ENCODE peak calls at places on chromosomes 12 and 14, in five cellular contexts. Z is heart right ventricle, I is mesenchymal stem cell, W is IMR-90, F is cardiac muscle cell. E is an unnamed sample.
A peak's percentile ranks its signal among the peaks of the same experiment; 100 is the strongest.

GRCh38 chr14:84129028-84129427 is 1400.9 kb upstream of the FLRT2 start:
- DNase-seq in Z (no peak), I (no peak), W (no peak), F (no peak), E (no peak)

GRCh38 chr12:118061011-118061875 is at the start of gene WSB2:
- DNase-seq in Z (peak; percentile 84), I (peak; percentile 57), W (peak; percentile 50), F (peak; percentile 74), E (peak; percentile 41)

GRCh38 chr12:111435661-111436201 is 30.0 kb downstream of the SH2B3 start:
- DNase-seq in Z (no peak), I (no peak), W (no peak), F (no peak), E (no peak)

GRCh38 chr12:96322720-96323119 is 77.5 kb downstream of the CDK17 start:
- DNase-seq in Z (no peak), I (no peak), W (no peak), F (no peak), E (no peak)

GRCh38 chr12:93676408-93677194 is 574 bp upstream of the CRADD start:
- DNase-seq in Z (no peak), I (no peak), W (no peak), F (no peak), E (no peak)

GRCh38 chr12:96985515-96986362 is 78.7 kb downstream of the NEDD1 start:
- DNase-seq in Z (peak; percentile 14), I (no peak), W (no peak), F (peak; percentile 17), E (peak; percentile 62)

GRCh38 chr12:40505327-40505726 is 186.9 kb upstream of the CNTN1 start:
- DNase-seq in Z (no peak), I (no peak), W (no peak), F (no peak), E (no peak)

GRCh38 chr12:89951694-89952060 is 243.0 kb upstream of the ATP2B1 start:
- DNase-seq in Z (no peak), I (no peak), W (no peak), F (no peak), E (peak; percentile 88)

GRCh38 chr14:104604461-104605449 is at the start of gene TMEM179:
- DNase-seq in Z (no peak), I (peak; percentile 9), W (peak; percentile 4), F (peak; percentile 32), E (peak; percentile 16)

GRCh38 chr14:50383618-50384225 is 13.0 kb downstream of the CDKL1 start:
- DNase-seq in Z (no peak), I (peak; percentile 49), W (no peak), F (peak; percentile 22), E (no peak)

GRCh38 chr14:57837267-57837666 is 28.6 kb downstream of the SLC35F4 start:
- DNase-seq in Z (no peak), I (no peak), W (no peak), F (no peak), E (no peak)

GRCh38 chr12:29782821-29783772 is 645 bp downstream of the TMTC1 start:
- DNase-seq in Z (peak; percentile 59), I (peak; percentile 69), W (peak; percentile 31), F (peak; percentile 63), E (peak; percentile 14)

GRCh38 chr12:64522807-64523206 is 70.9 kb downstream of the TBK1 start:
- DNase-seq in Z (no peak), I (no peak), W (peak; percentile 22), F (peak; percentile 11), E (no peak)

GRCh38 chr12:107891967-107892366 is 117.5 kb downstream of the ASCL4 start:
- DNase-seq in Z (no peak), I (peak; percentile 1), W (peak; percentile 4), F (peak; percentile 20), E (peak; percentile 43)

GRCh38 chr12:78981-79380 is 12.4 kb downstream of the IQSEC3 start:
- DNase-seq in Z (no peak), I (no peak), W (no peak), F (no peak), E (no peak)

GRCh38 chr12:12983420-12984035 is 16.5 kb downstream of the HEBP1 start:
- DNase-seq in Z (no peak), I (peak; percentile 73), W (peak; percentile 69), F (peak; percentile 78), E (peak; percentile 63)

GRCh38 chr14:99602054-99602787 is 1.8 kb downstream of the CCDC85C start:
- DNase-seq in Z (no peak), I (no peak), W (peak; percentile 37), F (no peak), E (peak; percentile 47)

GRCh38 chr12:1197264-1198018 is 206.4 kb downstream of the ERC1 start:
- DNase-seq in Z (no peak), I (peak; percentile 14), W (peak; percentile 57), F (no peak), E (peak; percentile 49)

GRCh38 chr12:79191391-79191790 is 326.8 kb downstream of the SYT1 start:
- DNase-seq in Z (no peak), I (no peak), W (no peak), F (no peak), E (no peak)

GRCh38 chr12:67649165-67650126 is 901 bp downstream of the DYRK2 start:
- DNase-seq in Z (peak; percentile 57), I (no peak), W (no peak), F (no peak), E (peak; percentile 24)

GRCh38 chr14:35050652-35051051 is 4.6 kb downstream of the FAM177A1 start:
- DNase-seq in Z (no peak), I (peak; percentile 60), W (peak; percentile 72), F (peak; percentile 72), E (peak; percentile 75)

GRCh38 chr12:128531153-128531552 is 264.2 kb downstream of the TMEM132C start:
- DNase-seq in Z (no peak), I (no peak), W (no peak), F (no peak), E (no peak)

GRCh38 chr12:57631566-57632368 is 1.2 kb downstream of the B4GALNT1 start:
- DNase-seq in Z (no peak), I (peak; percentile 19), W (no peak), F (no peak), E (no peak)

DNA sequence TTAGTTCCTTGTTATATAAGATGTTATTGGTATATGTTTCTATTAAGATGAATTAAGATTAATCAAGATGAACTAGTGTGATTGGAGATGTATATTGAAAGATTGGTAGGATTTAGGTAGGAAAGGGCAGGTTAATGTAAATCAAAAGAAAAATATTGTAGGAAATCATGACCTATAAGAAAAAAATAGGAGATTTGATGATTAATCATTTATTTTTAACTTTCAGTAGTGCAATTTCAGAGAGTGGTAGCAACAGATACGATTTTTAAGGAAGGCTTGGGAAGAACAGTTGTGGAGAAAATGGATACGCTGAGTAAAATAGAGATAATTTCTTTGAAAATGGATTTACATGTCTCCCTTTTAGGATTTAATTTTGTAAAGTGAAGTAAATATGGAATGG is 73.7 kb downstream of the MON2 start:
- DNase-seq in Z (no peak), I (no peak), W (no peak), F (no peak), E (no peak)
- H3K27me3 ChIP-seq in Z (no peaks in the 10 kb centered on the region), I (no peaks in the 10 kb centered on the region), W (no peaks in the 10 kb centered on the region), F (no peaks in the 10 kb centered on the region), E (no peaks in the 10 kb centered on the region)

DNA sequence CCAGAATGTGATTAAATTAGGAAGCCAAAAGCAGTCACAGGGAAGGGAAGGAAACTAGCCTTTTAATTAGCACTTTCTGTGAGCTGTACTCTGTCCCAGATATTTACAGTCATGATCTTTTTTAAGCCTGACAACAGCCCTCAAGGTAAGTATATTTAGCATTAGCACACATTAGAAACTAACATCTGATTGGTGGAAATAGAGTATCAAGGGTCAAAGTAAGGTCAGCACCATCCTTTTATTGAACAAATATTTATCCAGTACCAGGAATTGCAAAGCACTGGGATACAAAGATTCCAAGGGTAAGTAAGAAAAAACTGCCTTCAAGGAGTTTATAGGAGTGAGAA is 28.2 kb downstream of the RPGRIP1 start:
- DNase-seq in Z (no peak), I (no peak), W (no peak), F (no peak), E (peak; percentile 12)
- H3K27me3 ChIP-seq in Z (no peaks in the 10 kb centered on the region), I (no peaks in the 10 kb centered on the region), W (peaks cover 32% of the 10 kb centered on the region), F (no peaks in the 10 kb centered on the region), E (no peaks in the 10 kb centered on the region)

GRCh38 chr12:85985996-85986395 is 111.9 kb downstream of the NTS start:
- DNase-seq in Z (no peak), I (no peak), W (no peak), F (no peak), E (peak; percentile 44)
- H3K27me3 ChIP-seq in Z (no peaks in the 10 kb centered on the region), I (no peaks in the 10 kb centered on the region), W (no peaks in the 10 kb centered on the region), F (no peaks in the 10 kb centered on the region), E (no peaks in the 10 kb centered on the region)

DNA sequence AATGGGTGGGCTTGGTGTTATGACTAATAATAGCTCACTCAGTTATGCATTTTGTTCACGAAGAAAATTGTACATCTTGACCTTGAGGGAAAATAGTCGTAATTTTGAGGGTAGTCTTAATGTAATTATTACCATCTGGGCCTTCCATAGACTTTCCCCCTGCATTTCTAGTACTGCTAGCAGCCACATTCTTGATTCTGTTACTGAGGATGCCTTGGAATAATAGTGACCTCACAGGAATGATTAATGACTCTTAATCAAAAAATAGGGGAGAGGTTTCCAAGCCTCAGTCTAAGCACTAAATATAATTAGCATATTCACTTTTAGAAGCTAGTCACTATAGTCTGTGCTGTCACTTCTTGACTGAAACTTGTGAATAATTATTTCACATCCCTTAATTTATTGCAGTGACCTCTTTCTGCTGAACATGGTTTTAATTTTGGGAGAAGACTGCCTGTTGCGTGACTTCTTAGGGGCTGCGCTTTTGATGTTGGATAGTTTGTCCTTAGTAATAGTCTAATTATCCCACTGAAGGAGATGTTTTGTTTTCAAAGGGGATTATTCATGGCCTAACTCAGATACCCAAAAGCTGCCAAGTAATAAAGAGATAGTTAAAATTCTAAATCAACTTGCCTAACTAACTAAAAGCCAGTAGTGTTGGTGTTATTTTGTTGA is 400.5 kb downstream of the ADAMTS20 start:
- DNase-seq in Z (no peak), I (no peak), W (no peak), F (no peak), E (no peak)
- H3K27me3 ChIP-seq in Z (no peaks in the 10 kb centered on the region), I (no peaks in the 10 kb centered on the region), W (no peaks in the 10 kb centered on the region), F (no peaks in the 10 kb centered on the region), E (no peaks in the 10 kb centered on the region)

GRCh38 chr12:4911316-4911994 is 1.8 kb downstream of the KCNA1 start:
- DNase-seq in Z (no peak), I (no peak), W (no peak), F (no peak), E (no peak)

GRCh38 chr12:4908694-4909396 is 860 bp upstream of the KCNA1 start:
- DNase-seq in Z (no peak), I (no peak), W (no peak), F (no peak), E (no peak)

GRCh38 chr12:4910502-4911315 is 1.0 kb downstream of the KCNA1 start:
- DNase-seq in Z (no peak), I (no peak), W (no peak), F (no peak), E (no peak)

GRCh38 chr12:4909397-4909733 is 340 bp upstream of the KCNA1 start:
- DNase-seq in Z (no peak), I (no peak), W (no peak), F (no peak), E (no peak)

GRCh38 chr12:4909734-4910501 is at the start of gene KCNA1:
- DNase-seq in Z (peak; percentile 20), I (no peak), W (no peak), F (peak; percentile 19), E (no peak)
- H3K27me3 ChIP-seq in Z (peaks cover 93% of the 10 kb centered on the region), I (peaks cover 75% of the 10 kb centered on the region), W (peaks cover 47% of the 10 kb centered on the region), F (peaks cover 99% of the 10 kb centered on the region), E (peaks cover 26% of the 10 kb centered on the region)